ENCODE peak calls at places on chromosome 3, in ten cellular contexts. Q, J, A, G, O, Z, H, K, B and E are unnamed samples.
A peak's percentile ranks its signal among the peaks of the same experiment; 100 is the strongest.

GRCh38 chr3:10737785-10738184 is 78.2 kb upstream of the SLC6A11 start:
- DNase-seq in A (no peak), K (no peak), O (no peak), B (no peak), G (no peak), Z (no peak), Q (no peak), H (no peak), J (no peak), E (no peak)

GRCh38 chr3:113185436-113185835 is 25.9 kb upstream of the BOC start:
- DNase-seq in A (peak; percentile 46), B (no peak), J (no peak), Q (no peak), O (no peak), K (no peak), G (no peak), H (no peak), Z (no peak), E (no peak)

GRCh38 chr3:64454179-64454578 is 228.9 kb upstream of the PRICKLE2 start:
- DNase-seq in O (no peak), Q (no peak), H (no peak), B (no peak), J (peak; percentile 84), Z (no peak), G (peak; percentile 74), A (peak; percentile 72), K (no peak), E (no peak)

GRCh38 chr3:79028916-79029315 is 738.9 kb downstream of the ROBO1 start:
- DNase-seq in Z (no peak), J (no peak), H (no peak), B (no peak), K (no peak), G (no peak), Q (no peak), A (no peak), O (no peak), E (no peak)

GRCh38 chr3:119809249-119810017 is 27.5 kb downstream of the NR1I2 start:
- DNase-seq in H (no peak), Z (no peak), O (no peak), K (peak; percentile 62), A (no peak), B (no peak), G (no peak), Q (no peak), J (no peak), E (no peak)

GRCh38 chr3:52798978-52799476 is 4.4 kb downstream of the ITIH3 start:
- DNase-seq in B (no peak), J (peak; percentile 8), K (peak; percentile 72), Z (peak; percentile 30), Q (peak; percentile 66), O (no peak), H (no peak), A (no peak), G (no peak), E (no peak)

GRCh38 chr3:142857056-142857455 is 31.8 kb downstream of the PCOLCE2 start:
- DNase-seq in K (no peak), J (peak; percentile 6), H (no peak), Z (no peak), G (no peak), Q (peak; percentile 22), B (peak; percentile 61), O (no peak), A (peak; percentile 67), E (no peak)

GRCh38 chr3:35641920-35642532 is 2.7 kb downstream of the ARPP21 start:
- DNase-seq in Q (no peak), B (no peak), G (no peak), A (no peak), H (no peak), K (no peak), J (no peak), O (no peak), Z (no peak), E (no peak)

GRCh38 chr3:6807967-6808588 is 52.8 kb upstream of the GRM7 start:
- DNase-seq in K (no peak), O (no peak), G (no peak), B (no peak), Q (no peak), J (no peak), A (peak; percentile 97), Z (no peak), H (no peak), E (no peak)